ENCODE peak calls at places on chromosomes 5 and 9, in four cellular contexts. I is fibroblast of mammary gland, V is iris pigment epithelial cell, L is NCI-H1694 treated with DMSO at 0.1 percent for 48 hours. F is an unnamed sample.

GRCh38 chr5:39661026-39661779 is 236.4 kb upstream of the DAB2 start:
- DNase-seq in V (peak; percentile 73), L (no peak), I (peak; percentile 62), F (no peak)

GRCh38 chr9:121305269-121305994 is 37.5 kb downstream of the GSN start:
- DNase-seq in I (peak; percentile 81), V (no peak), L (no peak), F (no peak)

GRCh38 chr5:97575322-97575721 is 392.3 kb upstream of the RIOK2 start:
- DNase-seq in I (no peak), V (no peak), L (no peak), F (no peak)

GRCh38 chr5:64074533-64074932 is 91.1 kb upstream of the RNF180 start:
- DNase-seq in I (peak; percentile 44), V (peak; percentile 36), L (peak; percentile 43), F (peak; percentile 8)

GRCh38 chr9:98132158-98132557 is 13.1 kb upstream of the TRIM14 start:
- DNase-seq in V (no peak), I (no peak), L (no peak), F (no peak)

GRCh38 chr5:56827043-56827442 is 11.7 kb downstream of the MAP3K1 start:
- DNase-seq in V (no peak), L (no peak), I (no peak), F (no peak)

GRCh38 chr9:115964710-115965347 is 188.8 kb upstream of the PAPPA start:
- DNase-seq in I (peak; percentile 26), L (no peak), V (no peak), F (no peak)

GRCh38 chr9:108434502-108434901 is 421.3 kb downstream of the ACTL7B start:
- DNase-seq in V (peak; percentile 59), L (no peak), I (peak; percentile 87), F (no peak)

GRCh38 chr9:104608336-104608735 is 2.9 kb upstream of the OR13C2 start:
- DNase-seq in L (no peak), V (peak; percentile 1), I (peak; percentile 8), F (peak; percentile 11)

GRCh38 chr5:64506567-64507321 is 929 bp downstream of the RGS7BP start:
- DNase-seq in I (peak; percentile 20), V (no peak), L (no peak), F (peak; percentile 27)

GRCh38 chr5:43305948-43306563 is 7.2 kb downstream of the HMGCS1 start:
- DNase-seq in L (peak; percentile 60), I (peak; percentile 75), V (peak; percentile 78), F (peak; percentile 70)

GRCh38 chr5:155402927-155403645 is 389.5 kb downstream of the KIF4B start:
- DNase-seq in V (no peak), L (no peak), I (no peak), F (peak; percentile 89)

GRCh38 chr5:5304361-5305035 is 118.0 kb upstream of the ICE1 start:
- DNase-seq in L (no peak), V (no peak), I (no peak), F (no peak)

F was measured in NCI-H2171 treated with DMSO at 0.1 percent for 48 hours.